ENCODE peak calls at places on chromosome 6, in nine cellular contexts. Z, I, W, M, C, Q, B, R and K are unnamed samples.

GRCh38 chr6:165973473-165973872 is 194.2 kb downstream of the TBXT start:
- DNase-seq in I (no peak), Q (no peak), M (no peak), C (peak), Z (no peak), B (no peak), R (no peak), W (no peak), K (no peak)

GRCh38 chr6:152952045-152952444 is 30.8 kb downstream of the FBXO5 start:
- DNase-seq in B (no peak), M (peak), Z (no peak), Q (no peak), W (no peak), R (no peak), C (no peak), I (no peak), K (no peak)

GRCh38 chr6:132742495-132742894 is 15.2 kb downstream of the VNN2 start:
- DNase-seq in Q (no peak), W (no peak), I (no peak), B (no peak), Z (no peak), R (no peak), C (no peak), M (no peak), K (no peak)

GRCh38 chr6:118685823-118686449 is 34.5 kb upstream of the CEP85L start:
- DNase-seq in B (no peak), C (no peak), Q (no peak), M (peak), I (no peak), Z (no peak), R (no peak), W (no peak), K (no peak)

GRCh38 chr6:163457637-163458561 is 43.4 kb downstream of the QKI start:
- DNase-seq in I (no peak), W (peak), Z (no peak), Q (no peak), R (peak), M (peak), B (peak), C (no peak), K (no peak)

GRCh38 chr6:108464506-108465084 is 96.1 kb upstream of the FOXO3 start:
- DNase-seq in I (no peak), W (no peak), Q (no peak), Z (no peak), B (no peak), C (no peak), M (peak), R (no peak), K (no peak)

GRCh38 chr6:100267002-100267401 is 197.7 kb downstream of the SIM1 start:
- DNase-seq in R (no peak), Q (no peak), C (no peak), I (no peak), W (no peak), Z (no peak), B (no peak), M (no peak), K (no peak)

GRCh38 chr6:43873806-43874714 is 104.0 kb downstream of the VEGFA start:
- DNase-seq in C (no peak), W (no peak), R (no peak), M (no peak), I (no peak), B (no peak), Q (peak), Z (no peak), K (peak)

GRCh38 chr6:20909621-20910020 is 375.4 kb downstream of the CDKAL1 start:
- DNase-seq in R (no peak), B (no peak), M (no peak), I (no peak), Z (no peak), Q (no peak), W (no peak), C (no peak), K (no peak)

GRCh38 chr6:79028641-79029314 is 49.3 kb downstream of the PHIP start:
- DNase-seq in R (no peak), W (no peak), M (no peak), C (no peak), Q (no peak), B (peak), Z (no peak), I (no peak), K (no peak)

DNA sequence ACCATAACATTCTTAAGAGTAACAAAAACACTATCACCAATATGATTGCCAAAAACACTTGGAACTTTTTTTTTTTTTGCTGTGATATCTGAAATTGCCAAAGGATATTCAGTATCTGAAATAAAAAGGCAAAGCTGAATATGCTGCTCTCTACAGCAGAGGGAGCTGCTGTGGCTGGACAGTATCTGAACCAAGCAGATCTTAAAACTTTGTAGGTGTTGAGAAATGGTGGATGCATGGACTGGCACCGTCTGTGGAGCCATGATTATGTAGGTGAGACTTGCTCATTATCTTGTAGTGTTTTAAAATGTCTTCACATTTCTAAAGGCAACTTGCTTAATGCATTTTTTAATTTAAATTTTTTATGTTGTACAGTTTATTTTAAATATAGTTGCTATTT is 9.2 kb downstream of the PDCD2 start:
- DNase-seq in R (no peak), M (peak), B (no peak), Z (no peak), I (no peak), W (no peak), C (no peak), Q (no peak), K (no peak)
- TF ChIP-seq CTCF in R (no peak), M (peak), B (peak), Z (no peak), I (no peak), W (peak), C (no peak), Q (no peak), K (no peak)

DNA sequence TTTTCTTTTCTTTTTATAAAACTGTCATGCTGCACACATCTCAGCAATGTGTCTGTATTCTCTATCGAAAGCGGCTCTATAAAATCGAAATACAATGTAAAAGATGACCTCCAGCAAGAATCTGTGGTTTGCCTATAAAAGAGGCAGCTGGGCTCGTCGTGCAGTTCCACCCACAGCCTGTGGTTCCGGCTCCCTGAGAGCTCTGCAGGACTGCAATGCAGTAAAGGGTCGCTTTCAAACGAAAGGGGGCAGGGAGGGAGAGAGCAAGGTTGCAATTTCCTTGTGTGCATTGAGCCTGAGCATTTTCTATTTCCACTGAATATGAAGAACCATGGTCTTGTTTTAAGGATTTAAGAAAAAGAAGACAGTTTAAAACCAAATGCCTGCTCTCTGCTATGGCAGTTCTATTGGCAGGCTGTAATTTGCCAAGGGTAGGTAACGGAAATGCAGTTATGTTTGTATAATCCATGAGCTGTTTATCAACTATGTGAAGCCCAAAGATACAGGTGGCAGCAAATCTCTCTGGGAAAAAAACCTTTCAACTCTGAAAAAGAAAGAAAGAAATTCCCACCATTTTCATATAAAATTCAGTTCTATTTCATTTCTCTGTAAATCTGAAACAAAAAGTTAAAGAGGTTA is 236.5 kb downstream of the HACE1 start:
- DNase-seq in Z (no peak), Q (no peak), R (no peak), I (no peak), C (no peak), W (no peak), M (peak), B (no peak), K (no peak)
- TF ChIP-seq CTCF in Z (no peak), Q (no peak), R (no peak), I (no peak), C (no peak), W (peak), M (peak), B (peak), K (no peak)

GRCh38 chr6:36373368-36374009 is 14.0 kb downstream of the ETV7 start:
- DNase-seq in Q (no peak), W (no peak), M (no peak), R (no peak), C (no peak), I (no peak), Z (no peak), B (peak), K (no peak)
- TF ChIP-seq CTCF in Q (no peak), W (no peak), M (no peak), R (no peak), C (no peak), I (no peak), Z (no peak), B (peak), K (no peak)

GRCh38 chr6:1739220-1739619 is 129.5 kb downstream of the FOXC1 start:
- DNase-seq in R (no peak), I (no peak), B (no peak), Z (no peak), C (no peak), Q (no peak), W (no peak), M (no peak), K (no peak)
- TF ChIP-seq CTCF in R (no peak), I (no peak), B (no peak), Z (no peak), C (no peak), Q (no peak), W (no peak), M (no peak), K (no peak)

DNA sequence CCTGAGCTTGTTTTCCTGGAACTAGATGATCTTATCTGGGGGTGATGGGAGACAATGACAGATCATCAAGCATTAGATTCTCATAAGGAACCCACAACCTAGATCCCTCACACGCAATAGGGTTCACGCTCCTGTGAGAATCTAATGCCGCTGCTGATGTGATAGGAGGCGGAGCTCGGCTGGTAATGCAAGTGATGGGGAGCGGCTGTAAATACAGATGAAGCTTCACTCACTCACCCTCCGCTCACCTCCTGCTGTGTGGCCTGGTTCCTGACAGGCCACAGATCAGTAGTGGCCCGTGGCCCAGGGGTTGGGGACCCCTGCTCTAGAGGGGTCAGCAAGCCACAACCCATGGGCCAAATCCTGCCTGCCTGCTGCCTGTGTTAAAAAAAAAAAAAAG is 435.9 kb downstream of the CD83 start:
- DNase-seq in B (no peak), W (no peak), M (no peak), I (no peak), Z (no peak), C (no peak), Q (no peak), R (no peak), K (no peak)
- TF ChIP-seq CTCF in B (no peak), W (no peak), M (no peak), I (no peak), Z (no peak), C (no peak), Q (no peak), R (no peak), K (no peak)

GRCh38 chr6:397604-398003 is 6.1 kb downstream of the IRF4 start:
- DNase-seq in B (no peak), I (no peak), R (no peak), C (no peak), W (no peak), M (no peak), Z (no peak), Q (no peak), K (no peak)
- TF ChIP-seq CTCF in B (no peak), I (no peak), R (no peak), C (no peak), W (no peak), M (no peak), Z (no peak), Q (no peak), K (no peak)

GRCh38 chr6:151690303-151690702 is 117.2 kb upstream of the ESR1 start:
- DNase-seq in Q (no peak), B (no peak), I (no peak), R (no peak), Z (no peak), W (no peak), M (no peak), C (no peak), K (no peak)
- TF ChIP-seq CTCF in Q (no peak), B (no peak), I (no peak), R (no peak), Z (peak), W (no peak), M (peak), C (no peak), K (no peak)

DNA sequence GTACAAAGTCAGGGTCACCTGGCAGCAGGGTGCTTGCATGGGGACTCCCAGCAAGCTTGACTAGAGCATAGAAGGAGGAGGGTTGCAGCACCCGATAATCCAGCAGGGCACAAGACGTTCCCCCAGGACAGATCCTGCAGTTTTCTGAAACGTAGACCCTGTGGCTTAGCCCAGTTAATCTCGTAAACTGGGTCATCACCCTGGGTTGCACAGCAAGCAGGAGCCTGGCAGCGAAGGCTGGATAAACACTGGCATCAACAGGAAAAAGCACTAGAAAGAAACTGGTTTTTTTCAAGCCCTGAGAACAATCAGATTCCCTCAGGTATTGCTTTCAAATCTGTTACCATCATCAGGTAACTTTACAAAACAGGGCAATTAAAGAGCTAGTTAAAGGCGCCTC is 92.6 kb downstream of the PDE7B start:
- DNase-seq in R (no peak), Q (no peak), M (no peak), I (no peak), W (no peak), Z (no peak), C (no peak), B (no peak), K (no peak)
- TF ChIP-seq CTCF in R (no peak), Q (no peak), M (no peak), I (no peak), W (no peak), Z (no peak), C (no peak), B (no peak), K (no peak)

DNA sequence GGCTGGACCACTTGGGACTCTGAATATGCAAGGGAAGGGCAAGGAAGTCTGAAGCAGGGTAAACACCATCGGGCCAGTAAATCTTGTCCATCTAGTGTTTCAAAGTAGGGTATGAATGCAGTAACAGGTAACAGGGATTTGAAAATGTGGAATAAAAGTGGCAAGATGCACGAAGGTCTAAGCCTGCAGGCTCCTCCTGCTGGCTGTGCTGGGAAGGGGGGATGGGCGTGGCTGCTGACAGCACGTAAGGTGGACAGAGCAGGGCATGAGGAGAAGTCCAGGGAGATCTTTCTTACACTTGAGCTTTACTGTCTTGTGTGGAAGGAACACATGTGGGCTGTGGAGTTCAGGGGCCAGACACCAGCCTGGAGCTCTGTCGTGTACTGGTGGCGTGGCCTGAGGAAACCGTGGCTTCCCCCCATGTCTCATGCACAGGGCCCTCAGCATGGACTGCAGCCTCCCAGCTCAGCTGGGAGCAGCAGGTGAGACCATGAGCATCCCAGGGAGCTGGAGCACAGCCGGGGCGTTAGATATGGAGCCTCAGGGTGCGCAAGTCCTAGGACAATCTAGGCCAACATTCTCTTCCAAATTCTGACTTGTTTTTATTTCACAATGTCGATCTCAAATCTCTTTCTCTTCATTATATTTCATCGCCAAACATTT is 84.5 kb downstream of the SLC22A23 start:
- DNase-seq in Q (no peak), R (no peak), I (no peak), W (no peak), B (no peak), Z (no peak), M (peak), C (no peak), K (no peak)
- TF ChIP-seq CTCF in Q (no peak), R (no peak), I (no peak), W (no peak), B (no peak), Z (no peak), M (peak), C (no peak), K (peak)

DNA sequence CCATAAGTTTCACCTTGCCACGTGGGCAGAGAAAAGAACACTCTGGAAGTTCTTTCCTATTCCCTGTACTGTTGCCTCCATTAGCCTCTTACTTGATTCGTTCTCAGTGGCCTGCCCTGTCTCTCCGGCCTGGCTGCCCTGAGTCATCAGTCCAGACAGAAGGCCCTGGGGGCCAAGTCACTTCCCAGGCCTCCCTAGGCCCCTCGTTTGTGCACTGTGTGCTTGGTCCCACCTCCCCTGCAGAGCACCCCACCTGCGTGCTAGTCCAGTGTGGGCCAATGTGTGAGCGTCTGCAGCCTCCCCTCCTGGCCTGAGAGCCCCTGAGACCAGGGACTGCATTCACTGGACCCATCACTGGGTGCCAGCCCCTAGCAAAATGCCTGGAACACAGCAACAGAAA is 191.2 kb upstream of the RREB1 start:
- DNase-seq in W (no peak), Z (no peak), M (no peak), B (no peak), Q (no peak), R (no peak), I (no peak), C (no peak), K (no peak)
- TF ChIP-seq CTCF in W (no peak), Z (no peak), M (no peak), B (no peak), Q (no peak), R (no peak), I (no peak), C (no peak), K (no peak)